ENCODE peak calls at places on chromosomes 5 and 9, in seven cellular contexts. S, Z, J, C, I, K and V are unnamed samples.

GRCh38 chr5:26148569-26149107 is 889.7 kb downstream of the CDH9 start:
- DNase-seq in Z (no peak), K (no peak), I (no peak), C (no peak), J (no peak), S (no peak), V (no peak)

GRCh38 chr5:92505925-92506324 is 1075.1 kb downstream of the NR2F1-AS1 start:
- DNase-seq in K (no peak), Z (peak), I (no peak), S (peak), J (no peak), C (no peak), V (peak)

GRCh38 chr9:110148384-110148783 is 59.6 kb downstream of the C9orf152 start:
- DNase-seq in J (no peak), Z (no peak), I (peak), C (no peak), K (peak), S (no peak), V (no peak)

GRCh38 chr5:30574761-30575160 is 618.7 kb upstream of the CDH6 start:
- DNase-seq in K (peak), J (no peak), Z (no peak), S (no peak), I (no peak), C (no peak), V (no peak)

GRCh38 chr5:131277875-131278795 is 14.3 kb downstream of the CDC42SE2 start:
- DNase-seq in C (no peak), K (no peak), Z (no peak), I (no peak), S (peak), J (no peak), V (no peak)

GRCh38 chr5:144549580-144549979 is 378.9 kb downstream of the KCTD16 start:
- DNase-seq in C (peak), S (no peak), K (peak), Z (no peak), J (no peak), I (no peak), V (peak)

GRCh38 chr5:1781726-1782384 is 17.8 kb downstream of the MRPL36 start:
- DNase-seq in S (no peak), I (no peak), J (no peak), C (no peak), K (no peak), Z (no peak), V (no peak)

GRCh38 chr5:322942-323879 is 1.7 kb downstream of the AHRR start:
- DNase-seq in Z (no peak), K (no peak), C (peak), S (no peak), J (no peak), I (no peak), V (no peak)

GRCh38 chr5:164012376-164012775 is 507.0 kb downstream of the MAT2B start:
- DNase-seq in Z (no peak), C (no peak), J (no peak), S (no peak), K (no peak), I (no peak), V (no peak)

GRCh38 chr5:165029471-165029870 is 1524.1 kb downstream of the MAT2B start:
- DNase-seq in K (no peak), Z (peak), S (peak), I (no peak), J (no peak), C (no peak), V (peak)

GRCh38 chr5:135172718-135173117 is 138.7 kb upstream of the PITX1 start:
- DNase-seq in C (no peak), K (no peak), J (no peak), S (no peak), Z (no peak), I (no peak), V (no peak)

GRCh38 chr5:15831408-15831807 is 331.4 kb downstream of the FBXL7 start:
- DNase-seq in S (no peak), J (no peak), Z (no peak), C (no peak), I (no peak), K (no peak), V (no peak)

GRCh38 chr5:133581918-133582317 is 30.4 kb downstream of the FSTL4 start:
- DNase-seq in C (no peak), K (no peak), J (no peak), Z (no peak), I (no peak), S (no peak), V (no peak)

GRCh38 chr5:36438765-36439501 is 137.2 kb upstream of the RANBP3L start:
- DNase-seq in K (no peak), J (no peak), C (no peak), I (no peak), Z (no peak), S (no peak), V (no peak)

GRCh38 chr9:98642661-98643312 is 65.9 kb downstream of the GABBR2 start:
- DNase-seq in J (no peak), S (no peak), K (no peak), C (no peak), I (no peak), Z (no peak), V (no peak)

GRCh38 chr5:114419941-114420340 is 58.1 kb downstream of the KCNN2 start:
- DNase-seq in J (no peak), K (no peak), I (no peak), Z (no peak), C (peak), S (no peak), V (no peak)

GRCh38 chr9:2788948-2789347 is 54.9 kb downstream of the PUM3 start:
- DNase-seq in S (no peak), I (no peak), C (no peak), K (no peak), J (no peak), Z (no peak), V (no peak)

GRCh38 chr9:102631559-102631958 is 363.6 kb upstream of the CYLC2 start:
- DNase-seq in Z (peak), S (peak), C (no peak), K (peak), J (no peak), I (no peak), V (peak)

GRCh38 chr9:134205636-134206316 is 41.4 kb upstream of the RNU6ATAC start:
- DNase-seq in Z (no peak), K (peak), C (peak), J (no peak), I (no peak), S (peak), V (peak)